ENCODE peak calls at places on chromosomes 7 and 10, in nine cellular contexts. D, R, V, F, Y, I, M, C and L are unnamed samples.

GRCh38 chr10:44334091-44334490 is 50.8 kb downstream of the CXCL12 start:
- DNase-seq in C (no peak), I (no peak), M (peak), R (peak), V (no peak), D (no peak), F (no peak), Y (no peak), L (no peak)

GRCh38 chr7:141551080-141551772 is at the start of gene AGK:
- DNase-seq in R (peak), Y (peak), C (no peak), D (peak), F (peak), V (peak), M (no peak), I (peak), L (peak)

GRCh38 chr10:114538544-114538906 is 119.5 kb downstream of the ABLIM1 start:
- DNase-seq in I (no peak), M (no peak), F (no peak), Y (peak), D (no peak), R (no peak), C (no peak), V (no peak), L (no peak)

GRCh38 chr10:83459124-83459523 is 680.2 kb upstream of the GHITM start:
- DNase-seq in D (no peak), Y (no peak), C (no peak), I (no peak), M (no peak), R (peak), V (no peak), F (no peak), L (no peak)

GRCh38 chr7:13352677-13353076 is 636.8 kb downstream of the ETV1 start:
- DNase-seq in C (no peak), F (no peak), I (no peak), V (no peak), Y (no peak), R (no peak), D (no peak), M (no peak), L (no peak)

GRCh38 chr7:130356760-130357611 is 12.4 kb downstream of the CPA5 start:
- DNase-seq in F (peak), I (no peak), V (no peak), R (no peak), C (no peak), D (no peak), M (peak), Y (no peak), L (no peak)

GRCh38 chr7:25854608-25855497 is 297.1 kb upstream of the NFE2L3 start:
- DNase-seq in I (peak), F (peak), M (no peak), Y (peak), R (no peak), C (peak), V (peak), D (no peak), L (peak)

GRCh38 chr7:131012477-131013031 is 278.5 kb upstream of the KLF14 start:
- DNase-seq in Y (no peak), C (no peak), M (no peak), D (no peak), I (no peak), F (peak), V (no peak), R (no peak), L (no peak)

GRCh38 chr10:17126327-17126726 is 3.3 kb downstream of the CUBN start:
- DNase-seq in Y (no peak), C (no peak), D (no peak), M (no peak), F (no peak), V (no peak), I (no peak), R (no peak), L (no peak)

GRCh38 chr7:129914536-129915272 is 38.1 kb downstream of the UBE2H start:
- DNase-seq in Y (no peak), V (no peak), I (no peak), M (no peak), D (peak), R (no peak), C (no peak), F (peak), L (no peak)

GRCh38 chr10:66752714-66753113 is 173.1 kb upstream of the LRRTM3 start:
- DNase-seq in M (no peak), I (no peak), R (no peak), F (peak), Y (no peak), C (no peak), D (no peak), V (no peak), L (no peak)

GRCh38 chr7:102439963-102440795 is 6.8 kb downstream of the ORAI2 start:
- DNase-seq in D (no peak), M (peak), I (no peak), Y (no peak), R (no peak), C (no peak), F (peak), V (no peak), L (no peak)

GRCh38 chr7:93245525-93246432 is 13.6 kb downstream of the VPS50 start:
- DNase-seq in R (no peak), M (no peak), F (peak), V (no peak), I (no peak), Y (no peak), D (no peak), C (no peak), L (peak)

GRCh38 chr10:42969147-42969546 is 107.7 kb upstream of the RET start:
- DNase-seq in F (no peak), R (no peak), V (no peak), M (peak), D (no peak), C (no peak), I (no peak), Y (peak), L (no peak)

GRCh38 chr10:33155720-33156638 is 178.5 kb downstream of the NRP1 start:
- DNase-seq in F (peak), R (no peak), I (no peak), V (no peak), Y (no peak), M (peak), D (peak), C (no peak), L (no peak)

GRCh38 chr10:98463976-98464754 is 17.4 kb upstream of the HPS1 start:
- DNase-seq in C (no peak), R (no peak), M (no peak), D (no peak), I (no peak), F (peak), V (no peak), Y (no peak), L (no peak)

GRCh38 chr10:3935141-3935540 is 150.1 kb upstream of the KLF6 start:
- DNase-seq in M (peak), C (peak), F (peak), D (peak), V (no peak), I (no peak), Y (peak), R (no peak), L (no peak)

GRCh38 chr10:88971668-88972067 is 18.9 kb upstream of the FAS start:
- DNase-seq in I (no peak), M (no peak), R (no peak), D (no peak), F (no peak), Y (no peak), V (no peak), C (no peak), L (no peak)

GRCh38 chr10:58457761-58458616 is 54.7 kb upstream of the BICC1 start:
- DNase-seq in F (peak), C (peak), R (no peak), I (no peak), D (no peak), V (no peak), M (peak), Y (no peak), L (no peak)

GRCh38 chr7:149409889-149410288 is 51.0 kb downstream of the ZNF777 start:
- DNase-seq in Y (no peak), F (no peak), C (no peak), I (no peak), R (no peak), M (no peak), D (no peak), V (no peak), L (no peak)

GRCh38 chr10:87973635-87974034 is 110.2 kb downstream of the PTEN start:
- DNase-seq in Y (no peak), V (no peak), I (no peak), R (no peak), M (no peak), F (no peak), C (no peak), D (no peak), L (no peak)

GRCh38 chr7:110522751-110523200 is 568.2 kb upstream of the LRRN3 start:
- DNase-seq in M (no peak), V (no peak), Y (no peak), C (peak), D (no peak), R (no peak), F (no peak), I (peak), L (no peak)

GRCh38 chr10:89241491-89242339 is 9.9 kb downstream of the LIPA start:
- DNase-seq in M (no peak), D (no peak), F (peak), R (no peak), Y (no peak), I (no peak), V (no peak), C (no peak), L (no peak)

GRCh38 chr10:124182088-124182541 is 88.7 kb upstream of the CHST15 start:
- DNase-seq in C (no peak), Y (no peak), F (no peak), D (no peak), V (no peak), M (peak), I (no peak), R (no peak), L (no peak)